ENCODE peak calls at places on chromosome 10, in seven cellular contexts. L is KBM-7, V is left cardiac atrium, U is NCI-H748 treated with DMSO at 0.1 percent for 48 hours, W is left kidney, I is A549, O is foreskin fibroblast. D is an unnamed sample.

GRCh38 chr10:109126016-109126415 is 797.3 kb downstream of the XPNPEP1 start:
- DNase-seq in L (no peak), V (no peak), U (no peak), W (peak), I (no peak), O (no peak), D (no peak)

GRCh38 chr10:47031251-47031952 is 120.2 kb downstream of the PTPN20 start:
- DNase-seq in L (no peak), V (no peak), U (no peak), W (no peak), I (peak), O (peak), D (no peak)

GRCh38 chr10:16606421-16606820 is 84.7 kb upstream of the C1QL3 start:
- DNase-seq in L (no peak), V (no peak), U (no peak), W (no peak), I (no peak), O (peak), D (no peak)

GRCh38 chr10:100997364-100998182 is 2.0 kb upstream of the LZTS2 start:
- DNase-seq in L (peak), V (peak), U (peak), W (peak), I (peak), O (peak), D (no peak)

GRCh38 chr10:35336084-35336831 is at the start of gene CCNY:
- DNase-seq in L (peak), V (peak), U (peak), W (peak), I (peak), O (peak), D (no peak)

GRCh38 chr10:48626986-48627731 is 22.3 kb upstream of the ARHGAP22 start:
- DNase-seq in L (no peak), V (no peak), U (no peak), W (no peak), I (no peak), O (no peak), D (no peak)

GRCh38 chr10:31936933-31937332 is 8.3 kb upstream of the ARHGAP12 start:
- DNase-seq in L (no peak), V (no peak), U (no peak), W (no peak), I (no peak), O (no peak), D (no peak)

GRCh38 chr10:132181691-132182425 is 4.9 kb upstream of the DPYSL4 start:
- DNase-seq in L (no peak), V (no peak), U (no peak), W (no peak), I (no peak), O (no peak), D (no peak)

GRCh38 chr10:44933117-44933450 is 21.9 kb downstream of the TMEM72 start:
- DNase-seq in L (no peak), V (no peak), U (no peak), W (no peak), I (no peak), O (no peak), D (no peak)

GRCh38 chr10:2933041-2933440 is 134.3 kb upstream of the PFKP start:
- DNase-seq in L (no peak), V (no peak), U (no peak), W (no peak), I (no peak), O (no peak), D (no peak)

GRCh38 chr10:62597226-62597625 is 207.3 kb upstream of the ADO start:
- DNase-seq in L (no peak), V (no peak), U (no peak), W (no peak), I (no peak), O (peak), D (no peak)

GRCh38 chr10:100089241-100089640 is 7.6 kb upstream of the CPN1 start:
- DNase-seq in L (no peak), V (no peak), U (no peak), W (no peak), I (no peak), O (no peak), D (no peak)

GRCh38 chr10:132779850-132780249 is 6.1 kb downstream of the NKX6-2 start:
- DNase-seq in L (no peak), V (no peak), U (no peak), W (peak), I (no peak), O (no peak), D (no peak)

GRCh38 chr10:106652279-106652678 is 512.2 kb downstream of the SORCS1 start:
- DNase-seq in L (peak), V (no peak), U (peak), W (no peak), I (no peak), O (no peak), D (no peak)

GRCh38 chr10:19417740-19418139 is 369.1 kb downstream of the MALRD1 start:
- DNase-seq in L (no peak), V (no peak), U (no peak), W (no peak), I (no peak), O (no peak), D (no peak)

GRCh38 chr10:44089671-44090070 is 295.2 kb downstream of the CXCL12 start:
- DNase-seq in L (no peak), V (no peak), U (no peak), W (no peak), I (no peak), O (no peak), D (no peak)

GRCh38 chr10:89207181-89207800 is at the start of gene CH25H:
- DNase-seq in L (peak), V (peak), U (peak), W (peak), I (peak), O (peak), D (no peak)

GRCh38 chr10:124989526-124989925 is 47.6 kb downstream of the ZRANB1 start:
- DNase-seq in L (no peak), V (peak), U (no peak), W (no peak), I (no peak), O (peak), D (no peak)

GRCh38 chr10:31320179-31320597 is 1.2 kb downstream of the ZEB1 start:
- DNase-seq in L (peak), V (peak), U (no peak), W (peak), I (peak), O (no peak), D (peak)

GRCh38 chr10:60185426-60185825 is 204.2 kb downstream of the ANK3 start:
- DNase-seq in L (no peak), V (no peak), U (no peak), W (no peak), I (no peak), O (no peak), D (no peak)

GRCh38 chr10:17527530-17528146 is 73.2 kb upstream of the ST8SIA6 start:
- DNase-seq in L (peak), V (no peak), U (no peak), W (no peak), I (peak), O (peak), D (no peak)

GRCh38 chr10:95391570-95392249 is 100.9 kb upstream of the PDLIM1 start:
- DNase-seq in L (peak), V (no peak), U (no peak), W (peak), I (peak), O (peak), D (no peak)

GRCh38 chr10:117132751-117133231 is 5.3 kb downstream of the VAX1 start:
- DNase-seq in L (no peak), V (no peak), U (no peak), W (peak), I (no peak), O (no peak), D (no peak)

GRCh38 chr10:116815641-116816415 is 33.5 kb upstream of the ENO4 start:
- DNase-seq in L (no peak), V (no peak), U (no peak), W (no peak), I (no peak), O (no peak), D (no peak)

GRCh38 chr10:73117976-73118743 is 7.9 kb downstream of the NUDT13 start:
- DNase-seq in L (no peak), V (no peak), U (no peak), W (no peak), I (no peak), O (peak), D (no peak)

GRCh38 chr10:4767033-4767814 is 58.8 kb upstream of the AKR1E2 start:
- DNase-seq in L (peak), V (no peak), U (peak), W (peak), I (peak), O (peak), D (no peak)

GRCh38 chr10:34710391-34710751 is 104.7 kb downstream of the PARD3 start:
- DNase-seq in L (no peak), V (no peak), U (no peak), W (no peak), I (peak), O (peak), D (no peak)

GRCh38 chr10:32139223-32140073 is 83.2 kb upstream of the KIF5B start:
- DNase-seq in L (peak), V (peak), U (no peak), W (peak), I (peak), O (peak), D (no peak)

GRCh38 chr10:43352951-43353350 is 18.5 kb upstream of the FXYD4 start:
- DNase-seq in L (no peak), V (no peak), U (peak), W (no peak), I (no peak), O (no peak), D (no peak)

D was measured in cortex of kidney.